ENCODE peak calls at places on chromosomes 5 and 9, in four cellular contexts. A is tibial nerve, S is suprapubic skin, Q is upper lobe of left lung. B is an unnamed sample.

GRCh38 chr5:126847318-126848221 is 70.6 kb downstream of the LMNB1 start:
- DNase-seq in A (peak; percentile 18), S (no peak), Q (no peak), B (no peak)

GRCh38 chr5:166302189-166302588 is 1989.3 kb upstream of the WWC1 start:
- DNase-seq in A (no peak), S (no peak), Q (no peak), B (no peak)

GRCh38 chr5:112692472-112692871 is 45.2 kb upstream of the APC start:
- DNase-seq in A (no peak), S (no peak), Q (no peak), B (no peak)

GRCh38 chr9:119284118-119284517 is 85.1 kb downstream of the BRINP1 start:
- DNase-seq in A (no peak), S (no peak), Q (no peak), B (no peak)

GRCh38 chr9:70491798-70492736 is 77.6 kb upstream of the KLF9 start:
- DNase-seq in A (no peak), S (no peak), Q (no peak), B (no peak)

GRCh38 chr9:120646943-120647342 is 67.0 kb upstream of the CDK5RAP2 start:
- DNase-seq in A (no peak), S (no peak), Q (no peak), B (no peak)

GRCh38 chr5:173326501-173326960 is 1.7 kb downstream of the STC2 start:
- DNase-seq in A (no peak), S (no peak), Q (no peak), B (no peak)

GRCh38 chr9:120625222-120625621 is 45.3 kb upstream of the CDK5RAP2 start:
- DNase-seq in A (no peak), S (no peak), Q (no peak), B (no peak)

GRCh38 chr5:168106008-168106761 is 185.3 kb upstream of the WWC1 start:
- DNase-seq in A (no peak), S (no peak), Q (no peak), B (no peak)

GRCh38 chr5:146461319-146461718 is 14.2 kb downstream of the TCERG1 start:
- DNase-seq in A (no peak), S (no peak), Q (no peak), B (no peak)

GRCh38 chr5:32471784-32472183 is 27.2 kb upstream of the ZFR start:
- DNase-seq in A (no peak), S (no peak), Q (no peak), B (no peak)

GRCh38 chr5:57595530-57596098 is 113.0 kb upstream of the ACTBL2 start:
- DNase-seq in A (no peak), S (no peak), Q (no peak), B (no peak)

GRCh38 chr5:61053937-61054336 is 108.3 kb downstream of the SMIM15 start:
- DNase-seq in A (no peak), S (no peak), Q (no peak), B (no peak)

GRCh38 chr9:91073049-91073810 is 271.6 kb downstream of the SYK start:
- DNase-seq in A (no peak), S (no peak), Q (peak; percentile 73), B (peak; percentile 22)

GRCh38 chr9:81138173-81138572 is 551.2 kb downstream of the TLE1 start:
- DNase-seq in A (no peak), S (no peak), Q (no peak), B (no peak)

GRCh38 chr5:109701779-109702178 is 12.1 kb downstream of the MAN2A1 start:
- DNase-seq in A (no peak), S (no peak), Q (no peak), B (no peak)
- TF ChIP-seq CTCF in A (no peak), S (no peak), Q (no peak), B (no peak)

DNA sequence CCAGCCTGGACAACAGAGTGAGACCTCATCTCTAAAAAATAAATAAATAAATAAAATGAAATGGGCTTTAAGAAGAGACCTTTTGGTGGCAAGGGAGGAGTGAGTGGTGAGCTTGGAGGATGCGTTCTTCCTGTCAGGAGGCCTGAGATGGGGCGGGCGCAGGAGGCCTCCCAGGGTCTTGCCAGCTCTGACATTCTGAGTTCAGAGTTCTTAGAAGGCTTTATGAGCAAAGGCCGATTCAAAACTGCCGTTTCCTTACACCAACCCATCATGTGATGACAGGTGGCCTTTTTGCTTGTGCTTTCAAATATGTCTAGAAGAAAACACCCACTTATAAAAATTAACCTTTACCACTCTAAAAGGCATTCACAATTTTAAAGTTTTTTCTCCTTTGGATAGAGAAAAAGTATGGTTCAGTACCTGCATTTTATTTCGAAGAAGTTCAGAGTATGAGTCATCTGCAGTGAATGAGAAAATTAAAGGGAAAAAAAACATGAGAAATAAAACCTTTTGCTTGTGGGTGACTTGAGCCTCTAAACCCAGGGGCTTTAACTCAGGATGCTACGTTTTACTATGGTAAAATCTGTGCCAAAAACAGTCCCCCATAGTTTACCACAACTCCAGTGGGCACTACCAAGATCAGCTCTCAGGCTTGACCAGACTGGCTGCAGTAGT is 157.4 kb upstream of the OTULINL start:
- DNase-seq in A (no peak), S (no peak), Q (no peak), B (no peak)
- TF ChIP-seq CTCF in A (no peak), S (no peak), Q (no peak), B (no peak)

DNA sequence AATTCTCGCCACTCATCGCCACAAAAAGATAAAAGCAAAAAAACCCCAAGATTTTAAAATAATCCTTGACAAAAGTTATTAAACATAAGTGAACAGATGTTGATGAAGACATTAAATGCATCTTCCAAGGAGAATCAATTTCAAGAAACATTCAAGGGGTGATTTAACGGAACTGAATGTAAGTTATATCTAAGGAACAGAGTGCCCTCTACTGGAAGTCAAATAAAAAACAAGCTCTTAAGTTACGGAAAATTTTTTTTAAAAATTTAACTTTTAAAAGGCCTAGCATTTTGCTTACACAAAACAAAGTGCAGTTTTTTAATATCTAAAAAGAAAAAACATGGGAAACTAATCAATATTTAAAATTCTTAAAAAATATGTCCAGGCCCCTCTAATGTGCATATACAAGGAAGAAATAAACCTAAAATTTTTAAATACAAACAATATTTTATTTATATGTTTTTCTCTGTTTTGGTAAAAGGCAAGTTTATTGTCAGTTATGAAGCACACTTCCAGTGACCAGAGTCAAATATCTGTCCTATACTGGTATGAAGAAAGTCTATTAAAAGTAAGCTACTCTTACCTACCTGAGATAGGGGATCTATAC is 28.0 kb downstream of the TEX10 start:
- DNase-seq in A (no peak), S (no peak), Q (no peak), B (no peak)
- TF ChIP-seq CTCF in A (no peak), S (no peak), Q (peak; percentile 45), B (peak; percentile 71)

GRCh38 chr9:36991516-36992134 is 42.4 kb downstream of the PAX5 start:
- DNase-seq in A (no peak), S (no peak), Q (no peak), B (no peak)
- TF ChIP-seq CTCF in A (no peak), S (no peak), Q (no peak), B (peak; percentile 24)

DNA sequence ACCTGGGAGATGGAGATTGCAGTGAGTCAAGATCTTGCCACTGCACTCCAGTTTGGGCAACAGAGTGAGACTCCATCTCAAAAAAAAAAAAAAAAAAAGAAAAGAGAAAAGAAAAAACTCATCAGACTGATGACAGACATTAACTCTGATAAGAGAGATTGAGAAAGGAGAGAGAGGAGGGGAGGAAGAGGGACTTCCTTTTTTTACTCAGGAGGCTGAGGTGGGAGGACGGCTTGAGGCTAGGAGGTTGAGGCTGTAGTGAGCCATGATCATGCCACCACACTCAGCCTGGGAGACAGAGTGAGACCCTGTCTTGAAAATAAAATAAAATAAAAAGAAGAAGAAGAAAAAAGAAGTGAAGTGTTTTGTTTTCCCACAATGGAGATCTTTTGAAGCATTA is 9.7 kb upstream of the MSMP start:
- DNase-seq in A (no peak), S (no peak), Q (no peak), B (no peak)
- TF ChIP-seq CTCF in A (no peak), S (no peak), Q (no peak), B (no peak)

DNA sequence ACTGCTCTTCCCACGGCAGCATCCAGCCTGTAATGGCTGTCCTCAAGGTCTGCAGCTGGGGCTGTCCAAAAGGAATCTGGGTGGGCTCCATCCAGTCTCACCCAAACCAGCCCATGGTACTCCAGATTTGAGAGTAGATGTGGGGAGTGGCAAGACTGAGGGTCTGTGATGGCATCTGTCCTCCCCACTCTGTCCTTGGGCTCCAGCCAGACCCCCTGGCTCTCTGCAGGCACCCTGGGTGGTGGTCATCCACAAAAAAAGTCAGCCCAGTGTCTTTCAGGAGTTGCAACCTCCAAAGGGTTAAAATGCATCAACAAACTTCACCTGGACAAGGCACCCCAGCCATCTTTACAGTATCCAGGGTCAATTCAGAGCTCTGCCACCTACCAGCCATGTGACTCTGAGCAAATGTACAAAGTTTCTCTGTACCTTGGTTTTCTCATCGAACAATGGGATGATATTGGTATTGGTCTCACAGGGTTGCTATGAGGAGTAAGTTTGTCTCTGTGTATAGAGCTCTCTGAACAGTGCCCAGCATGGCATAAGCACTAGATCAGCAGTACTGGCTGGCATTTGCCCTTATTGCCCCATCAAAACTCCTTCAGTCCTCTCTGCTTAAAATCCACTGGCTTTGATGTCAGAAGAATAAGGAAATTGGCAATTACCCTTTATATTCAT is 7.3 kb upstream of the S1PR3 start:
- DNase-seq in A (no peak), S (no peak), Q (no peak), B (no peak)
- TF ChIP-seq CTCF in A (no peak), S (no peak), Q (no peak), B (no peak)

DNA sequence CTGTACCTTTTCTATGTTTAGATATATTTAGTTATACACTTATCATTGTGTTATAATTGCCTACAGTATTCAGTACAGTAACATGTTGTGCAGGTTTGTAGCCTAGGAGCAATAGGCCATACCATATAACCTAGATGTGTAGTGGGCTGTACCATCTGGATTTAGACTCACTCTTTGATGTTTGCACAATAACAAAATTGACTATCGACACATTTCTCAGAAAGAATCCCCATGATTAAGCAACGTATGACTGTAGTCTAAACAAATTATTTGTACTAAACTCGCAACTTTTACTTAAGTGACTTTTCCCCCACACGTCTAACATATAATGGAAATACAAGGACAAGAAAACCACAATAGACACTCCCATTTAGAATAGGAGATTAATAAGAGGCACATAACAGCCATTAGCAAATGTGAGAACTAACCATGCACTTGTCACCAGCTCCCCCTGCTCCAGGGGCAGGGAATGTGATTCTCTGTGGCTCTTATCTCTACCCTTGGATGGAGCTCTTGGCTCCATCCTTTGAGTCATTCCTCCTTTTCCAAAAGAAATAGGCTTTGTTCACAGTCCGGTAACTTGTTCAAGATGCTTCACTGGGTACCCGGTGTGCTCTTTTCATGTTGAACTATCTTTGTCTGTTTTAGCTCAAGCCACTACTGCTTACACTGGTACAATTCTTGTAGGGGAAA is 8.6 kb upstream of the B4GALT1 start:
- DNase-seq in A (no peak), S (no peak), Q (no peak), B (no peak)
- TF ChIP-seq CTCF in A (no peak), S (no peak), Q (no peak), B (no peak)